ENCODE peak calls at places on chromosomes 6 and 20, in five cellular contexts. W is activated gamma-delta T cell treated with Interleukin-2 at 50 U/mL for 16 hours, Q is NCI-H460, A is T-cell, M is iPS DF 19.7. B is an unnamed sample.

GRCh38 chr6:92124126-92124525 is 1295.2 kb downstream of the EPHA7 start:
- DNase-seq in A (no peak), W (no peak), Q (no peak), M (no peak), B (no peak)

GRCh38 chr20:35013421-35014411 is 58.0 kb downstream of the MYH7B start:
- DNase-seq in Q (no peak), W (no peak), A (no peak), M (no peak), B (peak; percentile 38)

GRCh38 chr6:144075187-144075586 is 20.2 kb downstream of the SF3B5 start:
- DNase-seq in M (no peak), Q (no peak), W (no peak), A (no peak), B (no peak)

GRCh38 chr6:4883298-4883697 is 107.1 kb downstream of the CDYL start:
- DNase-seq in M (no peak), Q (no peak), A (no peak), W (no peak), B (no peak)

GRCh38 chr20:17995967-17996819 is 27.4 kb downstream of the MGME1 start:
- DNase-seq in Q (peak; percentile 56), A (peak; percentile 52), M (no peak), W (peak; percentile 31), B (no peak)

GRCh38 chr6:26361544-26361943 is 3.5 kb upstream of the BTN3A2 start:
- DNase-seq in Q (no peak), M (no peak), W (no peak), A (no peak), B (no peak)

GRCh38 chr6:6346427-6346826 is 26.0 kb upstream of the F13A1 start:
- DNase-seq in W (no peak), Q (no peak), A (no peak), M (no peak), B (no peak)

GRCh38 chr20:32195581-32195980 is 12.0 kb downstream of the PLAGL2 start:
- DNase-seq in Q (no peak), A (no peak), M (no peak), W (no peak), B (no peak)

GRCh38 chr20:14142964-14143627 is 147.8 kb downstream of the MACROD2 start:
- DNase-seq in M (no peak), A (no peak), W (no peak), Q (peak; percentile 57), B (no peak)

GRCh38 chr20:32045999-32046398 is 6.0 kb upstream of the HCK start:
- DNase-seq in W (no peak), A (no peak), M (no peak), Q (no peak), B (no peak)

GRCh38 chr6:108425428-108425827 is 130.6 kb downstream of the AFG1L start:
- DNase-seq in M (no peak), A (no peak), Q (no peak), W (no peak), B (no peak)

GRCh38 chr6:4781426-4781825 is 5.2 kb downstream of the CDYL start:
- DNase-seq in A (no peak), M (no peak), W (no peak), Q (no peak), B (no peak)